ENCODE peak calls at places on chromosomes 12 and 14, in six cellular contexts. T, W, U, P, Q and D are unnamed samples.

GRCh38 chr12:89323568-89324218 is 28.6 kb downstream of the DUSP6 start:
- DNase-seq in Q (no peak), P (no peak), U (no peak), W (no peak), T (no peak), D (no peak)

GRCh38 chr14:100721568-100721967 is 5.1 kb upstream of the DLK1 start:
- DNase-seq in Q (no peak), U (no peak), W (no peak), T (no peak), P (no peak), D (no peak)

GRCh38 chr14:61940669-61941420 is 178.6 kb downstream of the SNAPC1 start:
- DNase-seq in Q (no peak), T (no peak), U (no peak), P (no peak), W (no peak), D (no peak)

GRCh38 chr12:29278673-29279420 is 102.1 kb downstream of the ERGIC2 start:
- DNase-seq in T (no peak), U (no peak), Q (no peak), W (no peak), P (no peak), D (no peak)

GRCh38 chr14:47200740-47201139 is 474.7 kb downstream of the MDGA2 start:
- DNase-seq in T (no peak), Q (no peak), P (no peak), U (no peak), W (no peak), D (no peak)

GRCh38 chr14:94346841-94347240 is 23.7 kb upstream of the SERPINA6 start:
- DNase-seq in T (no peak), U (no peak), W (no peak), P (no peak), Q (no peak), D (no peak)

GRCh38 chr12:54304187-54304810 is 3.5 kb upstream of the NFE2 start:
- DNase-seq in T (peak; percentile 88), U (no peak), W (peak; percentile 77), P (peak; percentile 98), Q (peak; percentile 58), D (peak; percentile 28)

GRCh38 chr14:73718742-73719251 is 4.6 kb upstream of the PNMA1 start:
- DNase-seq in P (no peak), U (no peak), Q (no peak), W (no peak), T (no peak), D (peak; percentile 71)

GRCh38 chr14:95431199-95432145 is 85.0 kb downstream of the SYNE3 start:
- DNase-seq in W (no peak), Q (peak; percentile 39), U (no peak), T (no peak), P (no peak), D (no peak)

GRCh38 chr12:64080319-64081008 is 141.6 kb downstream of the KICS2 start:
- DNase-seq in U (peak; percentile 56), T (peak; percentile 36), P (no peak), Q (peak; percentile 27), W (no peak), D (no peak)

GRCh38 chr14:24674204-24674970 is 40.4 kb upstream of the GZMB start:
- DNase-seq in T (no peak), Q (no peak), P (no peak), U (no peak), W (no peak), D (no peak)

GRCh38 chr14:44612002-44612401 is 104.9 kb upstream of the FSCB start:
- DNase-seq in U (no peak), W (no peak), T (no peak), Q (no peak), P (no peak), D (no peak)

GRCh38 chr14:95980402-95980801 is 58.8 kb upstream of the C14orf132 start:
- DNase-seq in W (no peak), T (no peak), Q (no peak), P (no peak), U (no peak), D (no peak)

GRCh38 chr12:96000858-96001257 is 4.7 kb upstream of the HAL start:
- DNase-seq in T (no peak), U (no peak), P (no peak), W (no peak), Q (no peak), D (no peak)

GRCh38 chr14:105338392-105338791 is 23.8 kb downstream of the PACS2 start:
- DNase-seq in P (no peak), W (no peak), Q (no peak), T (no peak), U (no peak), D (no peak)

GRCh38 chr14:96614528-96614927 is 112.3 kb downstream of the PAPOLA start:
- DNase-seq in Q (no peak), T (no peak), P (no peak), U (no peak), W (no peak), D (no peak)

GRCh38 chr14:53409289-53409688 is 256.2 kb upstream of the DDHD1 start:
- DNase-seq in Q (no peak), T (no peak), U (no peak), W (no peak), P (no peak), D (no peak)

GRCh38 chr14:67418368-67419174 is 6.6 kb upstream of the PLEK2 start:
- DNase-seq in U (no peak), W (no peak), Q (peak; percentile 35), P (no peak), T (peak; percentile 63), D (no peak)

GRCh38 chr14:85590784-85591183 is 60.8 kb downstream of the FLRT2 start:
- DNase-seq in P (no peak), Q (no peak), T (no peak), U (no peak), W (no peak), D (no peak)

GRCh38 chr14:35766700-35767082 is 42.4 kb downstream of the RALGAPA1 start:
- DNase-seq in Q (no peak), P (no peak), T (no peak), W (no peak), U (no peak), D (no peak)

GRCh38 chr14:95311752-95312151 is 8.0 kb downstream of the CLMN start:
- DNase-seq in Q (peak; percentile 31), P (peak; percentile 70), U (peak; percentile 22), W (no peak), T (no peak), D (no peak)

GRCh38 chr12:27437839-27438238 is 8.7 kb upstream of the SMCO2 start:
- DNase-seq in Q (no peak), U (no peak), T (no peak), P (no peak), W (no peak), D (no peak)

GRCh38 chr14:73283592-73284379 is 46.5 kb downstream of the PAPLN start:
- DNase-seq in Q (peak; percentile 46), U (no peak), T (no peak), P (no peak), W (no peak), D (no peak)

GRCh38 chr12:12157424-12157823 is 86.7 kb downstream of the BCL2L14 start:
- DNase-seq in T (no peak), W (no peak), P (no peak), U (no peak), Q (no peak), D (no peak)

DNA sequence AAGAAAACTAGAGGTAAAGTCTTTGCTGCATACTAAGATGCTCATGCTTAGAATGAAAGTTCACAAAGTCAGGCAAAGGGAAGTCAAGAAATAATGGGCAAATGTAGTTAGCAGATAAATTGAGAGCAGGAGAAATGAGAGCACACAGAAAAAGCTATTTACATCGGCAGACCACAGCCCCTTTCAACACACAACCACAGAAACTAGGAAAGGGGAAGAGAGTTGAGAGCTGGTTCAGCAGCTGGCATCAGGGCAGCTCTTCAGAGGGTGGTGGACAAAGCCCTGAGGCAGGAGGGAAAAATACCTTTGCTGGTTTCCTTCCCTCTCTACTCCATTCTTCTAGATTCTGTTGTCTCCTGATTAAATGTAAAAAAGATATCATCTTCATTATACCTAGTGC is 95.4 kb upstream of the ANO4 start:
- DNase-seq in W (no peak), U (no peak), P (no peak), Q (no peak), T (no peak), D (no peak)
- TF ChIP-seq POLR2A in W (no peak), U (no peak), P (no peak), Q (no peak), T (no peak), D (no peak)

GRCh38 chr14:77761205-77761931 is 412 bp upstream of the SNW1 start:
- DNase-seq in P (peak; percentile 41), W (peak; percentile 33), U (no peak), Q (peak; percentile 66), T (no peak), D (peak; percentile 40)

GRCh38 chr14:77760381-77761204 is at the start of gene SNW1:
- DNase-seq in W (peak; percentile 94), U (peak; percentile 83), P (peak; percentile 95), T (peak; percentile 93), Q (peak; percentile 94), D (peak; percentile 89)

GRCh38 chr14:77763316-77763715 is 2.4 kb upstream of the SNW1 start:
- DNase-seq in U (no peak), Q (no peak), W (no peak), P (no peak), T (no peak), D (no peak)

DNA sequence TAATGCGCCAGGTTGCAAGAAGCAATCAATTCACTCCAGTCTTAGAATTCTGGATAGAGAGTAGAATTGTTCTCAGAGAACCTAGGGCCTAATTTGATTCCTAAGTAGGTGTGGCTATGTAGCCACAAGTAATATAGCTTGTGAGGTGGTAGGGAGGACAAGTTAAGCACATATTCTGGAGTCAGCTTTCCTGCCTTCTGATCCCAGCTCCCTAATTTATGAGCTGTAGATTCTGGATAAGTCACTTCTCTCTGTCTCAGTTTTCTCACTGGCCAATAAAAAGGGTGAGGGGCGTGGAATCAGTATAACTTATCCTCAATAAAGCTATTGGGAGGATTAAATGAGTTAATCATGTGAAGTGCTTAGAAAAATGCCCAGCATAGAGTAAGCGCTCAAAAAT is 3.0 kb upstream of the SNW1 start:
- DNase-seq in W (no peak), U (no peak), Q (no peak), T (no peak), P (no peak), D (no peak)
- TF ChIP-seq POLR2A in W (no peak), U (no peak), Q (no peak), T (no peak), P (no peak), D (no peak)

GRCh38 chr12:24069532-24070395 is 120.3 kb upstream of the SOX5 start:
- DNase-seq in W (no peak), U (no peak), P (no peak), Q (no peak), T (no peak), D (no peak)
- TF ChIP-seq POLR2A in W (no peak), U (no peak), P (no peak), Q (no peak), T (no peak), D (no peak)

DNA sequence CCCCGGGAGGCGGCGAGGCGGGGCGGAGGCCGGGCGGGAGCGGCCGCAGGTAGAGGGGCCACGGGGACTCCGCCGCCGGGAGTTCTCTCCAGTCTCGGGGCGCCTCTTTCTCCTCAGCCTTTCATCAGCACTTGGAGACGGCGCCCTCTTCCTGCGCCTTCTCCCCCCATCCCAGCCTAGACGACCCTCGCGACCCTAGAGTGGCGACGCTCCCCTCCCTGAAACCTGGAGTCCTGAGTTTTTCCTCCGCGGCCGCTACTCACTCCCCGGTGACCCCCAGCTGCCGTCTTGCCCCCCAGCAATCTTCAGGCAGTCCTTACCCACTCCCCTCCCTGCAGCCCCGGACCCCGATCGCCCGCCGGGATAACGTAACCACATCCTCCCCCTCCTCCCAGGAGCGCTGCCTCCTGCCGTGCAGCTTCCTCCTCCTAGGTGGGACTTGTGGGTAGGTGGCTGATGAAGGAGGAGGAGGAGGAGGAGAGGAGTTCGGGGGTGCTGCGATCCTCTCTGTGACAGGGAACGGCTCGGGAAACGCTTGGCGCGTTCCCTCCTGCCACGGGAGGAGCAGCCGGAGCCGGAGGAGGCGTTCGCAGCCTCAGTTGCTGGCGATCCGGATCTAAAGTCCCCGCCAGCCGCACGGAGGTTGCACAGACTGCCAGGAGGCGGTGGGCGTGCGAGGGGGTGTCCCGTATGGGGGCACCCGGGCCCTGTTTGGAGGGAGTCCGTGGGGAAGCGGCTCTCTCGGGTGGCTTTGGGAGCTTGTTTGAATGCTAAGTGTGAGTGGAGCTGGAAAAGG is 889 bp downstream of the PLEKHA5 start:
- DNase-seq in W (peak; percentile 28), U (no peak), Q (peak; percentile 19), P (peak; percentile 35), T (peak; percentile 34), D (peak; percentile 34)
- TF ChIP-seq POLR2A in W (no peak), U (no peak), Q (no peak), P (no peak), T (no peak), D (no peak)